ENCODE peak calls at places on chromosomes 16 and 17, in seven cellular contexts. One of them, this sample, is unnamed.

GRCh38 chr16:66315210-66315825 is 51.2 kb upstream of the CDH5 start:
- DNase-seq in A549: peak
- DNase-seq in neural crest cell: peak
- DNase-seq in HL-60: peak
- DNase-seq in fibroblast of the aortic adventitia: peak
- DNase-seq in psoas muscle: peak
- DNase-seq in neural progenitor cell: peak
- DNase-seq in this sample: peak

GRCh38 chr17:81484195-81484979 is 28.2 kb downstream of the ACTG1 start:
- DNase-seq in A549: peak
- DNase-seq in neural crest cell: peak
- DNase-seq in HL-60: peak
- DNase-seq in fibroblast of the aortic adventitia: peak
- DNase-seq in psoas muscle: peak
- DNase-seq in neural progenitor cell: peak
- DNase-seq in this sample: peak

GRCh38 chr16:35908942-35909341 is 2449.5 kb downstream of the TP53TG3F start:
- DNase-seq in A549: no peak
- DNase-seq in neural crest cell: no peak
- DNase-seq in HL-60: peak
- DNase-seq in fibroblast of the aortic adventitia: no peak
- DNase-seq in psoas muscle: no peak
- DNase-seq in neural progenitor cell: no peak
- DNase-seq in this sample: no peak

GRCh38 chr16:72241930-72242329 is 70.0 kb upstream of the PMFBP1 start:
- DNase-seq in A549: peak
- DNase-seq in neural crest cell: peak
- DNase-seq in HL-60: peak
- DNase-seq in fibroblast of the aortic adventitia: peak
- DNase-seq in psoas muscle: no peak
- DNase-seq in neural progenitor cell: peak
- DNase-seq in this sample: peak

GRCh38 chr16:77171750-77172635 is 19.0 kb upstream of the MON1B start:
- DNase-seq in A549: peak
- DNase-seq in neural crest cell: peak
- DNase-seq in HL-60: peak
- DNase-seq in fibroblast of the aortic adventitia: peak
- DNase-seq in psoas muscle: no peak
- DNase-seq in neural progenitor cell: peak
- DNase-seq in this sample: peak

GRCh38 chr17:35889818-35890773 is 9.9 kb upstream of the CCL5 start:
- DNase-seq in A549: no peak
- DNase-seq in neural crest cell: no peak
- DNase-seq in HL-60: no peak
- DNase-seq in fibroblast of the aortic adventitia: peak
- DNase-seq in psoas muscle: no peak
- DNase-seq in neural progenitor cell: peak
- DNase-seq in this sample: peak

GRCh38 chr17:1908699-1909309 is 79.0 kb downstream of the RPA1 start:
- DNase-seq in A549: peak
- DNase-seq in neural crest cell: peak
- DNase-seq in HL-60: no peak
- DNase-seq in fibroblast of the aortic adventitia: peak
- DNase-seq in psoas muscle: peak
- DNase-seq in neural progenitor cell: peak
- DNase-seq in this sample: peak

GRCh38 chr17:58416937-58417299 is 416 bp downstream of the RNF43 start:
- DNase-seq in A549: no peak
- DNase-seq in neural crest cell: no peak
- DNase-seq in HL-60: no peak
- DNase-seq in fibroblast of the aortic adventitia: no peak
- DNase-seq in psoas muscle: no peak
- DNase-seq in neural progenitor cell: no peak
- DNase-seq in this sample: no peak

GRCh38 chr17:83177611-83178532 is 98.5 kb downstream of the METRNL start:
- DNase-seq in A549: no peak
- DNase-seq in neural crest cell: no peak
- DNase-seq in HL-60: no peak
- DNase-seq in fibroblast of the aortic adventitia: no peak
- DNase-seq in psoas muscle: no peak
- DNase-seq in neural progenitor cell: no peak
- DNase-seq in this sample: no peak

GRCh38 chr17:57459286-57459915 is 203.1 kb downstream of the MSI2 start:
- DNase-seq in A549: peak
- DNase-seq in neural crest cell: no peak
- DNase-seq in HL-60: no peak
- DNase-seq in fibroblast of the aortic adventitia: peak
- DNase-seq in psoas muscle: no peak
- DNase-seq in neural progenitor cell: no peak
- DNase-seq in this sample: no peak

GRCh38 chr17:51908841-51909537 is 249.5 kb downstream of the CA10 start:
- DNase-seq in A549: no peak
- DNase-seq in neural crest cell: no peak
- DNase-seq in HL-60: no peak
- DNase-seq in fibroblast of the aortic adventitia: no peak
- DNase-seq in psoas muscle: no peak
- DNase-seq in neural progenitor cell: no peak
- DNase-seq in this sample: no peak

GRCh38 chr17:56832446-56832845 is 1.3 kb downstream of the C17orf67 start:
- DNase-seq in A549: no peak
- DNase-seq in neural crest cell: no peak
- DNase-seq in HL-60: peak
- DNase-seq in fibroblast of the aortic adventitia: no peak
- DNase-seq in psoas muscle: no peak
- DNase-seq in neural progenitor cell: no peak
- DNase-seq in this sample: no peak

GRCh38 chr16:14002416-14002815 is 68.7 kb upstream of the MRTFB start:
- DNase-seq in A549: no peak
- DNase-seq in neural crest cell: no peak
- DNase-seq in HL-60: no peak
- DNase-seq in fibroblast of the aortic adventitia: no peak
- DNase-seq in psoas muscle: no peak
- DNase-seq in neural progenitor cell: no peak
- DNase-seq in this sample: no peak

GRCh38 chr17:77716289-77716929 is 242.1 kb upstream of the TNRC6C start:
- DNase-seq in A549: no peak
- DNase-seq in neural crest cell: no peak
- DNase-seq in HL-60: no peak
- DNase-seq in fibroblast of the aortic adventitia: peak
- DNase-seq in psoas muscle: no peak
- DNase-seq in neural progenitor cell: peak
- DNase-seq in this sample: no peak

GRCh38 chr16:85651822-85652430 is 36.8 kb downstream of the GINS2 start:
- DNase-seq in A549: no peak
- DNase-seq in neural crest cell: no peak
- DNase-seq in HL-60: no peak
- DNase-seq in fibroblast of the aortic adventitia: peak
- DNase-seq in psoas muscle: peak
- DNase-seq in neural progenitor cell: no peak
- DNase-seq in this sample: no peak

GRCh38 chr16:24758373-24758772 is 28.9 kb downstream of the TNRC6A start:
- DNase-seq in A549: no peak
- DNase-seq in neural crest cell: no peak
- DNase-seq in HL-60: no peak
- DNase-seq in fibroblast of the aortic adventitia: no peak
- DNase-seq in psoas muscle: no peak
- DNase-seq in neural progenitor cell: no peak
- DNase-seq in this sample: no peak

GRCh38 chr17:68398731-68399637 is 58.3 kb downstream of the WIPI1 start:
- DNase-seq in A549: peak
- DNase-seq in neural crest cell: peak
- DNase-seq in HL-60: peak
- DNase-seq in fibroblast of the aortic adventitia: peak
- DNase-seq in psoas muscle: peak
- DNase-seq in neural progenitor cell: peak
- DNase-seq in this sample: peak

GRCh38 chr17:78121801-78122220 is 6.7 kb downstream of the TMC6 start:
- DNase-seq in A549: no peak
- DNase-seq in neural crest cell: no peak
- DNase-seq in HL-60: no peak
- DNase-seq in fibroblast of the aortic adventitia: no peak
- DNase-seq in psoas muscle: no peak
- DNase-seq in neural progenitor cell: no peak
- DNase-seq in this sample: no peak

GRCh38 chr16:72149676-72150464 is 22.1 kb downstream of the PMFBP1 start:
- DNase-seq in A549: no peak
- DNase-seq in neural crest cell: no peak
- DNase-seq in HL-60: peak
- DNase-seq in fibroblast of the aortic adventitia: no peak
- DNase-seq in psoas muscle: no peak
- DNase-seq in neural progenitor cell: peak
- DNase-seq in this sample: no peak

GRCh38 chr16:85168732-85169256 is 56.5 kb upstream of the CIBAR2 start:
- DNase-seq in A549: peak
- DNase-seq in neural crest cell: peak
- DNase-seq in HL-60: no peak
- DNase-seq in fibroblast of the aortic adventitia: peak
- DNase-seq in psoas muscle: peak
- DNase-seq in neural progenitor cell: peak
- DNase-seq in this sample: no peak

GRCh38 chr16:8108991-8109509 is 481.3 kb downstream of the TMEM114 start:
- DNase-seq in A549: no peak
- DNase-seq in neural crest cell: no peak
- DNase-seq in HL-60: no peak
- DNase-seq in fibroblast of the aortic adventitia: no peak
- DNase-seq in psoas muscle: no peak
- DNase-seq in neural progenitor cell: no peak
- DNase-seq in this sample: no peak

GRCh38 chr17:9309216-9309615 is 266.4 kb downstream of the STX8 start:
- DNase-seq in A549: no peak
- DNase-seq in neural crest cell: no peak
- DNase-seq in HL-60: no peak
- DNase-seq in fibroblast of the aortic adventitia: no peak
- DNase-seq in psoas muscle: no peak
- DNase-seq in neural progenitor cell: peak
- DNase-seq in this sample: no peak

GRCh38 chr16:2005646-2006045 is 4.0 kb downstream of the ZNF598 start:
- DNase-seq in A549: no peak
- DNase-seq in neural crest cell: no peak
- DNase-seq in HL-60: no peak
- DNase-seq in fibroblast of the aortic adventitia: no peak
- DNase-seq in psoas muscle: no peak
- DNase-seq in neural progenitor cell: no peak
- DNase-seq in this sample: no peak

GRCh38 chr16:68421076-68421475 is 27.2 kb downstream of the SMPD3 start:
- DNase-seq in A549: no peak
- DNase-seq in neural crest cell: no peak
- DNase-seq in HL-60: no peak
- DNase-seq in fibroblast of the aortic adventitia: no peak
- DNase-seq in psoas muscle: no peak
- DNase-seq in neural progenitor cell: no peak
- DNase-seq in this sample: no peak

GRCh38 chr16:58563235-58563634 is 47.9 kb downstream of the SETD6 start:
- DNase-seq in A549: no peak
- DNase-seq in neural crest cell: no peak
- DNase-seq in HL-60: no peak
- DNase-seq in fibroblast of the aortic adventitia: peak
- DNase-seq in psoas muscle: no peak
- DNase-seq in neural progenitor cell: no peak
- DNase-seq in this sample: peak

GRCh38 chr16:66620419-66620775 is 15.9 kb downstream of the CMTM3 start:
- DNase-seq in A549: no peak
- DNase-seq in neural crest cell: no peak
- DNase-seq in HL-60: no peak
- DNase-seq in fibroblast of the aortic adventitia: no peak
- DNase-seq in psoas muscle: no peak
- DNase-seq in neural progenitor cell: no peak
- DNase-seq in this sample: no peak

GRCh38 chr17:65278050-65278819 is 141.1 kb downstream of the RGS9 start:
- DNase-seq in A549: peak
- DNase-seq in neural crest cell: peak
- DNase-seq in HL-60: no peak
- DNase-seq in fibroblast of the aortic adventitia: peak
- DNase-seq in psoas muscle: peak
- DNase-seq in neural progenitor cell: peak
- DNase-seq in this sample: peak

GRCh38 chr16:15642557-15643452 is at the start of gene MARF1:
- DNase-seq in A549: peak
- DNase-seq in neural crest cell: peak
- DNase-seq in HL-60: peak
- DNase-seq in fibroblast of the aortic adventitia: peak
- DNase-seq in psoas muscle: peak
- DNase-seq in neural progenitor cell: peak
- DNase-seq in this sample: peak
- TF ChIP-seq CTCF in A549: no peak
- TF ChIP-seq CTCF in neural crest cell: peak
- TF ChIP-seq CTCF in HL-60: peak
- TF ChIP-seq CTCF in fibroblast of the aortic adventitia: peak
- TF ChIP-seq CTCF in psoas muscle: peak
- TF ChIP-seq CTCF in neural progenitor cell: peak
- TF ChIP-seq CTCF in this sample: peak

DNA sequence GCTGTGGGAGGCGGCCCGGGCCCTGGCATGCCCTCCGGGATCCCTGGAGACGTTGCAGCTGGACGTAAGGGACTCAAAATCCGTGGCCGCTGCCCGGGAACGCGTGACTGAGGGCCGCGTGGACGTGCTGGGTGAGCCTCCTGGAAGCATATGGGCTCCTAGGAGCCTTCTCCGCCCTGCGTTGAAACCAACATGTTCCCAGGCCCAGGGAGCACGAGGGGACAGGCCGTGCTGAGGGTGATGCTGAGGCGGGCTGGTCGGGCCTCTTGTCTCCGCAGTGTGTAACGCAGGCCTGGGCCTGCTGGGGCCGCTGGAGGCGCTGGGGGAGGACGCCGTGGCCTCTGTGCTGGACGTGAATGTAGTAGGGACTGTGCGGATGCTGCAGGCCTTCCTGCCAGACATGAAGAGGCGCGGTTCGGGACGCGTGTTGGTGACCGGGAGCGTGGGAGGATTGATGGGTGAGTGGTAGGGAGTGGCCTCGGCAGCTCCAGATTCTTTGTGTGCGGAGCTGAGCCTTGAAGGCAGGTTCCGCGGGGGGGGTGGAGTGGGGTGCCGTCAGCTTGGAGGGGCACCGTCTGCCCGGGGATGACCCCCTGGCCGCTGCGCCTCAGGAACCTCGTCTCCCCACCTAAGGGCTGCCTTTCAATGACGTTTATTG is 567 bp downstream of the HSD17B1 start:
- DNase-seq in A549: no peak
- DNase-seq in neural crest cell: no peak
- DNase-seq in HL-60: no peak
- DNase-seq in fibroblast of the aortic adventitia: no peak
- DNase-seq in psoas muscle: no peak
- DNase-seq in neural progenitor cell: peak
- DNase-seq in this sample: no peak
- TF ChIP-seq CTCF in A549: no peak
- TF ChIP-seq CTCF in neural crest cell: no peak
- TF ChIP-seq CTCF in HL-60: no peak
- TF ChIP-seq CTCF in fibroblast of the aortic adventitia: no peak
- TF ChIP-seq CTCF in psoas muscle: no peak
- TF ChIP-seq CTCF in neural progenitor cell: no peak
- TF ChIP-seq CTCF in this sample: no peak

GRCh38 chr16:22018559-22018958 is 10.6 kb downstream of the MOSMO start:
- DNase-seq in A549: no peak
- DNase-seq in neural crest cell: no peak
- DNase-seq in HL-60: no peak
- DNase-seq in fibroblast of the aortic adventitia: no peak
- DNase-seq in psoas muscle: no peak
- DNase-seq in neural progenitor cell: no peak
- DNase-seq in this sample: no peak
- TF ChIP-seq CTCF in A549: no peak
- TF ChIP-seq CTCF in neural crest cell: no peak
- TF ChIP-seq CTCF in HL-60: no peak
- TF ChIP-seq CTCF in fibroblast of the aortic adventitia: no peak
- TF ChIP-seq CTCF in psoas muscle: no peak
- TF ChIP-seq CTCF in neural progenitor cell: no peak
- TF ChIP-seq CTCF in this sample: no peak

GRCh38 chr16:23155445-23156049 is 6.3 kb upstream of the USP31 start:
- DNase-seq in A549: no peak
- DNase-seq in neural crest cell: no peak
- DNase-seq in HL-60: no peak
- DNase-seq in fibroblast of the aortic adventitia: peak
- DNase-seq in psoas muscle: no peak
- DNase-seq in neural progenitor cell: peak
- DNase-seq in this sample: no peak
- TF ChIP-seq CTCF in A549: peak
- TF ChIP-seq CTCF in neural crest cell: peak
- TF ChIP-seq CTCF in HL-60: peak
- TF ChIP-seq CTCF in fibroblast of the aortic adventitia: peak
- TF ChIP-seq CTCF in psoas muscle: no peak
- TF ChIP-seq CTCF in neural progenitor cell: peak
- TF ChIP-seq CTCF in this sample: peak